ENCODE peak calls at places on chromosomes 6 and 20, in six cellular contexts. J is endodermal cell, V is cardiac muscle cell, A is heart left ventricle, R is left ventricle myocardium inferior, P is GM23248. U is an unnamed sample. For H3K27me3 and H3K4me1, the result is how much of the 10 kb centered on the place peaks cover.

GRCh38 chr6:147170269-147170668 is 33.9 kb upstream of the STXBP5 start:
- DNase-seq in J (no peak), V (peak), A (no peak), R (no peak), P (peak), U (no peak)

GRCh38 chr20:17533396-17533795 is 2.2 kb upstream of the BFSP1 start:
- DNase-seq in J (peak), V (peak), A (no peak), R (no peak), P (peak), U (no peak)

GRCh38 chr20:36408219-36408618 is 102.1 kb downstream of the DLGAP4 start:
- DNase-seq in J (peak), V (peak), A (no peak), R (no peak), P (peak), U (no peak)

GRCh38 chr6:37242429-37243052 is 15.0 kb upstream of the TBC1D22B start:
- DNase-seq in J (no peak), V (peak), A (peak), R (no peak), P (peak), U (peak)

GRCh38 chr20:10133532-10133931 is 85.1 kb upstream of the SNAP25 start:
- DNase-seq in J (no peak), V (no peak), A (no peak), R (no peak), P (no peak), U (no peak)

GRCh38 chr6:20906938-20907337 is 372.7 kb downstream of the CDKAL1 start:
- DNase-seq in J (no peak), V (peak), A (no peak), R (no peak), P (peak), U (no peak)

GRCh38 chr20:24952376-24953203 is 3.5 kb downstream of the CST7 start:
- DNase-seq in J (peak), V (no peak), A (no peak), R (no peak), P (no peak), U (no peak)

GRCh38 chr6:134491473-134491872 is 173.6 kb upstream of the SGK1 start:
- DNase-seq in J (no peak), V (peak), A (no peak), R (no peak), P (no peak), U (no peak)

GRCh38 chr6:3868544-3868943 is 19.4 kb downstream of the FAM50B start:
- DNase-seq in J (no peak), V (peak), A (no peak), R (no peak), P (peak), U (no peak)

GRCh38 chr20:14877616-14878015 is 540.2 kb upstream of the FLRT3 start:
- DNase-seq in J (no peak), V (no peak), A (no peak), R (no peak), P (no peak), U (no peak)
- H3K27ac ChIP-seq in J (no peak), V (no peak), A (no peak), R (no peak), P (no peak), U (no peak)

GRCh38 chr6:142055219-142055618 is 77.5 kb upstream of the GJE1 start:
- DNase-seq in J (no peak), V (no peak), A (no peak), R (no peak), P (no peak), U (no peak)

GRCh38 chr6:142058216-142058925 is 74.4 kb upstream of the GJE1 start:
- DNase-seq in J (no peak), V (no peak), A (no peak), R (no peak), P (no peak), U (no peak)
- H3K27me3 ChIP-seq in J (under half), V (under half), A (under half), R (under half), P (under half), U (under half)

GRCh38 chr6:106705156-106705555 is 75.8 kb downstream of the QRSL1 start:
- DNase-seq in J (no peak), V (no peak), A (no peak), R (no peak), P (no peak), U (no peak)
- H3K4me1 ChIP-seq in J (under half), V (under half), A (under half), R (under half), P (under half), U (under half)

DNA sequence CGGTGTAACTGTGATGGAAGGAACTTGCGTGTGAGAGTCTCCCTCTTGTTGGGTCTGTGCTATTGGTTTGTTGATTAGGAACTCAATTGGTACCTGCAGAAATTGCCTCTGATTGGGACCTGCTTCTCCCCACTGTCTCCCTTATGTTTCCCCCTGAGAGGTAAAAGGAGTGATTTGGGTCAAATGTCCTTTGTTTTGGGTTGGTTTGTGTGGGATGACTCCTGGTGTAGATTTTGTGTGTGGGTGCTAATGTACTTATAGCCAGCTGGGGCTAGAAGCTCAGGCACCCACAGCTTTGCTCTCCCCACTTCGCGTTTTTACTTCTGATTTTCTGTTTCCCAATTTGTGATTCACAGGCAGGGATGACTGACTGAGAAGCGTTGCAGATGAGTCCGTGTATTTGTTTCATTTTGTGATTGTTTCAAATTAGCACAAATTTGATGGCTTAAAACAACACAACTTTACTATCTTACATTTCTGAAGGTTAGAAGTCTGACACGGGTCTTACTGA is 79.1 kb downstream of the UTRN start:
- DNase-seq in J (no peak), V (no peak), A (no peak), R (no peak), P (no peak), U (no peak)
- H3K27ac ChIP-seq in J (no peak), V (no peak), A (no peak), R (peak), P (no peak), U (no peak)

U was measured in aorta.